ENCODE peak calls at places on chromosome 1, in five cellular contexts. X, K, S, T and Q are unnamed samples.

GRCh38 chr1:205699416-205699815 is 19.1 kb upstream of the SLC45A3 start:
- DNase-seq in X (no peak), K (no peak), S (no peak), T (no peak), Q (no peak)

GRCh38 chr1:26861286-26861701 is 1.7 kb upstream of the SFN start:
- DNase-seq in X (no peak), K (no peak), S (peak), T (no peak), Q (no peak)

GRCh38 chr1:29248409-29248808 is 12.1 kb downstream of the PTPRU start:
- DNase-seq in X (no peak), K (no peak), S (no peak), T (no peak), Q (no peak)

GRCh38 chr1:47986741-47987140 is 10.4 kb downstream of the TRABD2B start:
- DNase-seq in X (no peak), K (no peak), S (peak), T (no peak), Q (no peak)

GRCh38 chr1:113905435-113905861 is 322 bp downstream of the DCLRE1B start:
- DNase-seq in X (no peak), K (peak), S (peak), T (no peak), Q (peak)

GRCh38 chr1:245045087-245045881 is 109.5 kb upstream of the KIF26B start:
- DNase-seq in X (no peak), K (peak), S (peak), T (peak), Q (no peak)

GRCh38 chr1:31861346-31861745 is 45.5 kb upstream of the SPOCD1 start:
- DNase-seq in X (peak), K (no peak), S (no peak), T (no peak), Q (no peak)

GRCh38 chr1:201026234-201026633 is 2.7 kb upstream of the KIF21B start:
- DNase-seq in X (no peak), K (no peak), S (no peak), T (no peak), Q (no peak)

DNA sequence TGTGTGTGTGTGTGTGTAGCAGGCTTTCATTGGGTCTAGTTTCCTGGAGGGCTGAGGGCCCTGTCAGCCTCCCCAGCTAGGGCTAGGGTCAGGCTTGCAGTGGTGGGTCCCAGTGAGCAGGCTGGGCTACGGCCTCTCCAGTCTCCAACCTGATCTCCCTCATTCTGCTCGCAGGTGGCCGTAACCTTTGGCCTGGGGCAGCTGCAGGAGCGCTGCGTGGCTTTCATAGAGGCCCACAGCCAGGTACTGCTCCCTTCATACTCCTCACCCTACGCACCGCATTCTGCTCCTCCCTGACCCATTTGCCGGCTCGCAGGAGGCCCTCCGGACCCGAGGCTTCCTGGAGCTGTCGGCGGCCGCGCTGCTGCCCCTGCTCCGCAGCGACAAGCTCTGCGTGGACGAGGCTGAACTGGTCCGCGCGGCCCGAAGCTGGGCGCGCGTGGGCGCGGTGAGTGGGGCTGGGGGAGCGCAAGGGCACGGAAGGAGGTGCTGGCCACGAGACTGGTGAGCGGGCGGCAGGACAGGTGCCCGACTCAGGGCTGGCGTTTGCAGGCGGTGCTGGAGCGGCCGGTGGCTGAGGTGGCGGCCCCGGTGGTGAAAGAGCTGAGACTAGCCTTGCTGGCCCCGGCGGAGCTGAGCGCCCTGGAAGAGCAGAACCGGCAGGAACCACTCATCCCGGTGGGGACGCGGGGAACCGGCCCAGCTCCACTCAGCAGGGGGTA is 4.7 kb downstream of the BTBD19 start:
- DNase-seq in X (no peak), K (no peak), S (no peak), T (no peak), Q (peak)
- TF ChIP-seq CTCF in X (no peak), K (no peak), S (no peak), T (no peak), Q (no peak)

DNA sequence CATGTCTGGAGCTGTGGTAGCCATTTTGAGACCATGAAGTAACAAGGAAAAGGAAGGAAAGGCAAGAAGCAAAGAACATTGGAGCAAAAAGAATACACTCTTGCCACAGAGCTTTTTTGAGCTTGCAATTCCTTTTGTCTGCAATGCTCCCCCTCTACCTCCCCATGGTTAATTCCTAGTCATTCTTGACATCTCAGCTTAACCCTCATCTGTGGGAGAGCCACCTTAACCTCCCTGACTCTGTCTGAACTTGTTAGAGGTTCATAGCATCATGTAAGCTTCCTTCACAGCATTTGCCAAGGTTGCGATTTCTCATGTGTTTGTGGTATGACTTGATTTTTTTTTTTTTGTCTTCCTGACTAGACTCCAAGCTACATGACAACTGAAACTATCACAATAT is 564.1 kb upstream of the PLXNA2 start:
- DNase-seq in X (no peak), K (no peak), S (no peak), T (no peak), Q (no peak)
- TF ChIP-seq CTCF in X (no peak), K (no peak), S (no peak), T (no peak), Q (no peak)

GRCh38 chr1:35443768-35444518 is 113.3 kb downstream of the KIAA0319L start:
- DNase-seq in X (no peak), K (no peak), S (peak), T (no peak), Q (no peak)
- TF ChIP-seq CTCF in X (no peak), K (no peak), S (peak), T (no peak), Q (no peak)

GRCh38 chr1:4058122-4058521 is 158.1 kb upstream of the C1orf174 start:
- DNase-seq in X (no peak), K (no peak), S (no peak), T (no peak), Q (no peak)
- TF ChIP-seq CTCF in X (no peak), K (no peak), S (no peak), T (no peak), Q (no peak)